ENCODE peak calls at places on chromosomes 5 and 9, in eight cellular contexts. G, J, U, T, D, W, X and O are unnamed samples. For H3K4me1, the result is how much of the 10 kb centered on the place peaks cover.

GRCh38 chr9:89367281-89367680 is 49.0 kb downstream of the SECISBP2 start:
- DNase-seq in W (no peak), G (no peak), J (no peak), D (no peak), X (no peak), U (no peak), T (no peak), O (peak)

GRCh38 chr9:129381481-129381957 is 203.5 kb upstream of the IER5L start:
- DNase-seq in J (no peak), W (no peak), X (no peak), T (no peak), U (no peak), D (no peak), G (no peak), O (no peak)

GRCh38 chr5:113035096-113035495 is 58.5 kb downstream of the DCP2 start:
- DNase-seq in W (no peak), U (no peak), T (no peak), G (no peak), D (no peak), J (no peak), X (no peak), O (no peak)

GRCh38 chr9:82938426-82938825 is 124.5 kb downstream of the RASEF start:
- DNase-seq in U (no peak), W (no peak), D (no peak), J (no peak), X (no peak), G (no peak), T (no peak), O (no peak)

GRCh38 chr5:90575712-90576111 is 17.1 kb downstream of the ADGRV1 start:
- DNase-seq in U (no peak), G (no peak), X (no peak), J (no peak), T (no peak), D (no peak), W (no peak), O (no peak)

GRCh38 chr5:73322453-73323076 is 126.0 kb downstream of the FOXD1 start:
- DNase-seq in W (no peak), X (no peak), T (no peak), J (no peak), U (no peak), G (no peak), D (no peak), O (no peak)

GRCh38 chr5:178282391-178282790 is 49.8 kb upstream of the PHYKPL start:
- DNase-seq in D (no peak), X (no peak), G (no peak), T (no peak), U (no peak), W (no peak), J (no peak), O (peak)

GRCh38 chr9:81776834-81777233 is 87.5 kb upstream of the TLE1 start:
- DNase-seq in T (no peak), G (no peak), W (no peak), J (no peak), X (no peak), D (no peak), U (peak), O (no peak)

GRCh38 chr5:159880676-159881075 is 35.6 kb upstream of the ADRA1B start:
- DNase-seq in D (no peak), J (no peak), G (no peak), T (no peak), U (no peak), W (no peak), X (no peak), O (no peak)

GRCh38 chr9:77575785-77576184 is 72.3 kb downstream of the GNA14 start:
- DNase-seq in U (no peak), T (no peak), G (no peak), D (peak), W (no peak), J (no peak), X (no peak), O (no peak)

GRCh38 chr5:143806568-143806967 is 5.4 kb upstream of the HMHB1 start:
- DNase-seq in G (no peak), J (no peak), W (peak), D (peak), X (no peak), U (no peak), T (no peak), O (no peak)

GRCh38 chr5:66660401-66660800 is 64.2 kb downstream of the MAST4 start:
- DNase-seq in X (no peak), U (no peak), W (no peak), D (no peak), T (no peak), G (no peak), J (no peak), O (no peak)

GRCh38 chr5:154325566-154325965 is 120.2 kb upstream of the SAP30L start:
- DNase-seq in D (no peak), T (no peak), J (no peak), U (no peak), W (no peak), G (no peak), X (no peak), O (no peak)

GRCh38 chr9:71768388-71769174 is at the start of gene CEMIP2:
- DNase-seq in D (peak), G (peak), U (peak), X (peak), W (no peak), T (peak), J (peak), O (peak)

GRCh38 chr5:113068559-113068958 is 92.0 kb downstream of the DCP2 start:
- DNase-seq in D (no peak), J (no peak), G (no peak), X (no peak), U (no peak), W (no peak), T (no peak), O (no peak)

GRCh38 chr9:127563579-127563978 is 48.5 kb upstream of the STXBP1 start:
- DNase-seq in G (no peak), X (no peak), U (no peak), T (no peak), J (no peak), D (no peak), W (no peak), O (no peak)

GRCh38 chr9:127565231-127565630 is 46.8 kb upstream of the STXBP1 start:
- DNase-seq in X (no peak), T (no peak), J (no peak), G (no peak), W (no peak), D (no peak), U (no peak), O (no peak)

GRCh38 chr9:127562271-127562780 is 49.8 kb upstream of the STXBP1 start:
- DNase-seq in U (no peak), G (no peak), J (no peak), W (no peak), T (no peak), X (no peak), D (no peak), O (peak)

GRCh38 chr9:127561491-127562270 is 50.4 kb upstream of the STXBP1 start:
- DNase-seq in D (peak), G (peak), U (peak), J (no peak), W (no peak), T (peak), X (peak), O (peak)

DNA sequence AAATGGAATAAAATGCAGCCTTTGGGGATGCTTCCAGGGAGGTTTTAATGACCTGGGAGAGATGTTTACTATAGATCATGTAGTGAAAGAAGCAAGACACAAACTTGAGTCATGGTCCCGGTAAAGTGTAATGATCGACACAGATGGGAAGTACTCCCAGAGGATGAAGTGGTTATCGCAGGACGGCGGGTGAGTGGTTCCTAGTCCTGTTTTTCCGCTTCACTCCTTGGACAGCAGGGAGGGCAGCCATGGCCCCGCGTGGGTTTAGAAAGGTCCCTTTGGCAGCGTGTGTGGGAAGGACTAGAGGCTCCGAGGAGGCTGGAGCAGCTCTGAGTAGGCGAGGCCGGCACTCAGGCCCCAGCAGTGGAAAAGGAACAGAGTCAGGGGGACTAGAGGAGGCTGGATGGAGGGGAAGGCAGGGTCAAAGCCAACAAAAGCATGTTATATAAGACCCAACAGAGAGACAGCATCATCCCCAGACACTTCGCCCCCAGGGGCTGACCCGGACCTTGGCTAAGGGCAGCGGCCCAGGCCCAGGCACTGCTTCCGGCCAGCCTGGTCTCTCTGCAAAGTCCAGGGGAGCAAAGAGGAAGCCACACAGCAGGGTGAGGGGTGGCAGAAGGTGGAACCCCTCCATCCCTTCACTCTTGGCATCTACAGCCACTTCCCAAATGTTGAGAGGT is 49.1 kb upstream of the STXBP1 start:
- DNase-seq in U (no peak), G (no peak), T (peak), D (peak), W (no peak), X (no peak), J (no peak), O (peak)
- H3K4me1 ChIP-seq in U (half or more), G (half or more), T (half or more), D (under half), W (under half), X (half or more), J (half or more), O (half or more)

DNA sequence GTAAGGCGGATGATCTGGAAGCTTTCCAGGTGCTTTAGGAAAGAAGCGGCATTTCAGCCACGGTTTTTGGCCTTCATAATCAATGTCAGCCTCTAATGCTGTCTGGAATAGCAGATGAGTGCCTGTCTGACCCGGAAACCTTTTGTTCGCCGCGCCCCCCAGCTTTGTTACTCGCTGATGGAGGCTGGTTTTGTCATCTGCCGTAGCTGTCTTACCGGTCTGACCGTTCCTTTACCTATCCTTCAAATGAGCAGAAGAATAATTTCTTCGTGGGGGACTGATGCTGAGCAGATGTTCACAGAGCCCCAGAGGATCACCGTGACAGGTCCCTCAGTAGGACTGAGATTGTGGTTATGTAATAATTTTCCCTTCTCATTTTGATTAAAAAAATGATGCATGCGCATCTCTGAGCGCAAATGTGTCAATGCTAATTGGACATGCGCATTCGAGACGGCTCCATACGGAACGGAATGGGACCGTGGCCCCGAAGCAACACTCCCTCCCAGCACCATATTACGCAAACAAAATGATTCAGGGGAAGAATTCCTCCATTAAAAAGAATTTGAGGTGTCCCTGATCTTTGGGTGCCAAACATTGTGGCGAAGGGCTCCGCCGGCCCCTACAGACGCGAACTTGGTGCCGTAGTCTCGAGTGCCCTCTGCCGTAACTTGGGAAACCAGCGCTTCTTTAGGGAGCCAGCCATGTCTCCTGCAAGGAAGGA is 27.6 kb downstream of the TLX3 start:
- DNase-seq in T (no peak), W (no peak), D (peak), J (no peak), X (no peak), G (no peak), U (peak), O (no peak)
- H3K4me3 ChIP-seq in T (peak), W (no peak), D (peak), J (no peak), X (peak), G (peak), U (peak), O (peak)

GRCh38 chr5:135753990-135754389 is 80.5 kb upstream of the SLC25A48 start:
- DNase-seq in G (no peak), X (no peak), T (no peak), J (no peak), W (no peak), U (no peak), D (no peak), O (no peak)

GRCh38 chr5:135745897-135746500 is 88.5 kb upstream of the SLC25A48 start:
- DNase-seq in J (no peak), W (no peak), X (no peak), T (no peak), G (no peak), D (no peak), U (no peak), O (no peak)

GRCh38 chr5:135747824-135748223 is 86.6 kb upstream of the SLC25A48 start:
- DNase-seq in U (no peak), T (no peak), G (no peak), J (no peak), D (no peak), X (no peak), W (no peak), O (no peak)

DNA sequence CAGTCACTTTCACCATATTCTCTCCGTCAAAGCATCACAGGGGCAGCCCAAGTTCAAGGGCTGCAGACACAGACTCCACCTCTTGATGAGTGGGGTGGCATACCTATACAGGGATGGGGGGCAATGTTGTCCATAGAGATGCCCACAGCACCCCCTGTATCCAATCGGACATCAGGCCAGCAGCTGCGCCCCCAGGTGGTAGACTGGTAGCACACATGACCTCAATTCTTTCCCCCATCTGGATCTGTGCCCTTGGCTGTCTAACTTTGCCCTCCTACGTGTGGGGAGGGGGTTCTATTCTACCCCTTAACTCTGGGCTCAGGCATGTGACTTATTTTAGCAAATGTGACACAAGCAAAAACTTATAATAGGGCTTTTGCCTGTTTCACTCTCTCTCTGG is 84.0 kb upstream of the SLC25A48 start:
- DNase-seq in X (no peak), D (no peak), W (no peak), G (no peak), T (no peak), J (no peak), U (no peak), O (no peak)
- TF ChIP-seq CTCF in X (no peak), D (no peak), W (peak), G (no peak), T (no peak), J (peak), U (no peak), O (peak)

GRCh38 chr9:134429007-134429406 is 102.8 kb downstream of the RXRA start:
- DNase-seq in T (no peak), J (no peak), W (no peak), U (no peak), D (no peak), G (no peak), X (no peak), O (no peak)
- H3K4me1 ChIP-seq in T (under half), J (under half), W (under half), U (under half), D (under half), G (under half), X (under half), O (under half)